ENCODE peak calls at places on chromosome 4, in seven cellular contexts. I is adrenal gland, G is cardiac muscle cell, L is colonic mucosa, F is MM.1S, T is mammary epithelial cell, K is aorta. A is an unnamed sample. For H3K4me1, the result is how much of the 10 kb centered on the place peaks cover.

GRCh38 chr4:13476152-13476551 is 8.0 kb downstream of the RAB28 start:
- DNase-seq in T (no peak), G (no peak), L (no peak), I (no peak), F (no peak), K (no peak), A (no peak)

GRCh38 chr4:67762091-67762490 is 7.9 kb upstream of the GNRHR start:
- DNase-seq in K (no peak), F (peak), L (no peak), T (no peak), G (peak), I (no peak), A (no peak)

GRCh38 chr4:181860157-181860556 is 383.0 kb upstream of the TENM3 start:
- DNase-seq in F (no peak), G (peak), T (no peak), L (no peak), I (no peak), K (no peak), A (no peak)

GRCh38 chr4:2407991-2408342 is 10.5 kb downstream of the ZFYVE28 start:
- DNase-seq in G (no peak), K (no peak), T (no peak), F (no peak), I (no peak), L (no peak), A (no peak)

GRCh38 chr4:9859774-9860173 is 78.3 kb downstream of the DRD5 start:
- DNase-seq in F (no peak), I (no peak), K (no peak), L (no peak), T (no peak), G (no peak), A (no peak)

GRCh38 chr4:11021348-11021747 is 336.8 kb upstream of the CLNK start:
- DNase-seq in F (no peak), I (no peak), T (no peak), K (no peak), G (no peak), L (no peak), A (no peak)

GRCh38 chr4:53937918-53938317 is 126.5 kb downstream of the CHIC2 start:
- DNase-seq in I (no peak), F (no peak), K (no peak), L (no peak), G (peak), T (peak), A (no peak)

GRCh38 chr4:188714907-188715306 is 575.7 kb downstream of the TRIML1 start:
- DNase-seq in I (no peak), F (no peak), L (no peak), K (no peak), T (peak), G (no peak), A (no peak)

GRCh38 chr4:123580981-123581664 is 184.5 kb downstream of the SPRY1 start:
- DNase-seq in L (no peak), G (no peak), K (no peak), F (no peak), I (no peak), T (no peak), A (no peak)

GRCh38 chr4:156198511-156198910 is 244.8 kb upstream of the CTSO start:
- DNase-seq in K (no peak), L (no peak), F (no peak), T (no peak), G (no peak), I (no peak), A (no peak)

GRCh38 chr4:86935833-86936721 is 1.3 kb downstream of the AFF1 start:
- DNase-seq in L (peak), F (peak), K (peak), T (peak), I (peak), G (peak), A (no peak)

GRCh38 chr4:113693993-113694392 is 67.5 kb downstream of the CAMK2D start:
- DNase-seq in L (no peak), K (no peak), F (no peak), I (no peak), G (no peak), T (no peak), A (no peak)

GRCh38 chr4:14178421-14178820 is 550.9 kb upstream of the BOD1L1 start:
- DNase-seq in L (no peak), I (no peak), G (peak), K (no peak), F (peak), T (peak), A (no peak)

GRCh38 chr4:151753056-151753455 is 7.8 kb downstream of the GATB start:
- DNase-seq in L (no peak), K (no peak), T (peak), G (peak), I (no peak), F (no peak), A (no peak)

GRCh38 chr4:128757712-128758111 is 51.8 kb upstream of the JADE1 start:
- DNase-seq in F (peak), T (no peak), K (peak), G (no peak), I (peak), L (no peak), A (no peak)

GRCh38 chr4:105677689-105678088 is 30.8 kb downstream of the INTS12 start:
- DNase-seq in K (no peak), I (no peak), G (no peak), T (no peak), L (peak), F (no peak), A (no peak)

GRCh38 chr4:96638132-96638531 is 798.2 kb downstream of the PDHA2 start:
- DNase-seq in F (no peak), T (no peak), I (no peak), K (no peak), G (no peak), L (no peak), A (no peak)

GRCh38 chr4:40149960-40150385 is 46.9 kb upstream of the RHOH start:
- DNase-seq in F (peak), T (peak), G (peak), L (peak), K (no peak), I (peak), A (peak)

GRCh38 chr4:148092316-148093014 is 349.7 kb downstream of the NR3C2 start:
- DNase-seq in L (no peak), F (no peak), G (no peak), K (no peak), I (no peak), T (no peak), A (no peak)

GRCh38 chr4:113784497-113785254 is 23.1 kb upstream of the CAMK2D start:
- DNase-seq in L (no peak), K (no peak), F (no peak), T (peak), I (no peak), G (peak), A (no peak)

GRCh38 chr4:174009686-174010451 is 273.6 kb downstream of the FBXO8 start:
- DNase-seq in G (no peak), L (no peak), T (no peak), I (no peak), K (no peak), F (no peak), A (no peak)

GRCh38 chr4:117400039-117400835 is 314.9 kb upstream of the TRAM1L1 start:
- DNase-seq in I (no peak), K (no peak), F (no peak), L (no peak), G (peak), T (peak), A (no peak)

GRCh38 chr4:132982151-132982550 is 166.9 kb upstream of the PCDH10 start:
- DNase-seq in T (no peak), K (no peak), I (no peak), L (no peak), F (no peak), G (peak), A (no peak)

GRCh38 chr4:1309261-1310010 is 19.7 kb downstream of the MAEA start:
- DNase-seq in T (peak), G (peak), K (peak), L (peak), F (no peak), I (peak), A (peak)

GRCh38 chr4:159201168-159201567 is 98.3 kb downstream of the RAPGEF2 start:
- DNase-seq in F (no peak), I (no peak), G (no peak), L (no peak), K (no peak), T (no peak), A (no peak)

GRCh38 chr4:72567821-72568620 is 1.0 kb downstream of the ADAMTS3 start:
- DNase-seq in F (peak), G (peak), L (peak), I (peak), T (peak), K (peak), A (no peak)

GRCh38 chr4:1975880-1976279 is 32.9 kb downstream of the NELFA start:
- DNase-seq in I (no peak), T (no peak), G (no peak), L (no peak), F (no peak), K (peak), A (no peak)

GRCh38 chr4:8794491-8794890 is 77.1 kb downstream of the HMX1 start:
- DNase-seq in F (no peak), I (no peak), T (no peak), G (no peak), K (no peak), L (no peak), A (no peak)

GRCh38 chr4:94507708-94508107 is 56.0 kb downstream of the PDLIM5 start:
- DNase-seq in G (peak), F (no peak), L (peak), K (peak), I (peak), T (peak), A (no peak)

GRCh38 chr4:136078971-136079370 is 1453.3 kb downstream of the PCDH18 start:
- DNase-seq in G (no peak), K (no peak), I (no peak), T (peak), F (peak), L (no peak), A (no peak)

GRCh38 chr4:78777556-78777900 is 1.4 kb downstream of the BMP2K start:
- DNase-seq in I (no peak), T (no peak), F (no peak), K (no peak), G (no peak), L (no peak), A (no peak)

GRCh38 chr4:101265816-101266172 is 81.5 kb downstream of the PPP3CA start:
- DNase-seq in I (no peak), L (no peak), G (no peak), K (no peak), F (no peak), T (no peak), A (no peak)

GRCh38 chr4:72568959-72569718 is at the start of gene ADAMTS3:
- DNase-seq in G (peak), L (peak), T (peak), I (peak), F (peak), K (peak), A (no peak)

GRCh38 chr4:99648321-99648720 is 9.3 kb downstream of the C4orf54 start:
- DNase-seq in G (no peak), I (peak), F (no peak), L (no peak), K (no peak), T (no peak), A (no peak)

GRCh38 chr4:99649778-99650177 is 7.8 kb downstream of the C4orf54 start:
- DNase-seq in F (no peak), L (no peak), G (no peak), K (no peak), T (no peak), I (no peak), A (no peak)

GRCh38 chr4:99651811-99652545 is 5.7 kb downstream of the C4orf54 start:
- DNase-seq in K (no peak), F (no peak), L (no peak), I (no peak), T (no peak), G (no peak), A (no peak)

GRCh38 chr4:99651370-99651769 is 6.3 kb downstream of the C4orf54 start:
- DNase-seq in F (no peak), K (no peak), I (no peak), G (no peak), T (no peak), L (no peak), A (no peak)

DNA sequence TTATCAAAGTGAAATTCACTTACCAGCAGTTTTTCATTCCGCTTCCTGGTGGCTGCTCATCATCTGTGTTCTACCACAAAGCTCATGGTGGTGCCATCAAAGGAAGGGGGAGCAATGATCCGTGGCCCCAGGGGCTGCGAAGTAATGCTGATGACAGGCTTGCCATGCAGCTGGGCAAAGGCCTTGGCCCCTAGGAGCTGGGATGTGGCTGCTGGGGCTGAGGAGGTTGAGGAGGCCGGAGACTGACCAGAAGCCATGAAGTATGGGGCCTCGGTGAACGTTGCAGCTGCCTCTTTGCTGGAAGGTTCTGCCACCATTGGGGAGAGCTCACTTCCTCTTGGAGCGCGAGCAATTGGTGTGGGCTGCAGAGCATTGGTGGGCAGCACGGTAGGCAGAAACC is 8.4 kb downstream of the C4orf54 start:
- DNase-seq in K (no peak), L (no peak), G (no peak), T (no peak), I (no peak), F (no peak), A (no peak)
- H3K4me3 ChIP-seq in K (no peak), L (no peak), G (no peak), T (no peak), I (no peak), F (no peak), A (no peak)

DNA sequence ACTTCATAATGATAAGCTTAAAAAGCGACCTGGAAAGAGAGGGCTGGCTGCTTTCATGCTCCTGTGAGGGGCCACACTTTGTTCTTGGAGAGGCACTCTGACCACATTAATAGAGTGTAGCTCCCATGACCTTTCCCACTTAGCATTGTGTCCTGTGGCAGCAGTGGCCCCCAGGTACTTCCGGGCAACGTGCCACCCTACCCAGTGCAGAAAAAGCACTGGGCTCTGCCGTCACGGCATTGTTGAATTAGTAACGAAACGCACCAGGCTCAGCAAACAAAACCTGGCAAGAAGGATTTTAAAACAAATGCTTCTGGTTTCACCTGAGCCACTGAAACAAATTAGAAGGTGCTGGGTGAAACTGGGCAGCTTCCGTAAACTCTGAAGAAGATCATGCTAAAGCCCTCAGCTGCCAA is 5.4 kb upstream of the SORBS2 start:
- DNase-seq in K (no peak), F (peak), I (peak), G (no peak), T (no peak), L (peak), A (no peak)
- H3K4me1 ChIP-seq in K (under half), F (under half), I (under half), G (under half), T (under half), L (under half), A (under half)

GRCh38 chr4:122259849-122260248 is 107.7 kb downstream of the BLTP1 start:
- DNase-seq in F (no peak), G (no peak), T (no peak), I (no peak), L (no peak), K (no peak), A (no peak)
- H3K4me3 ChIP-seq in F (no peak), G (no peak), T (no peak), I (no peak), L (no peak), K (no peak), A (no peak)

DNA sequence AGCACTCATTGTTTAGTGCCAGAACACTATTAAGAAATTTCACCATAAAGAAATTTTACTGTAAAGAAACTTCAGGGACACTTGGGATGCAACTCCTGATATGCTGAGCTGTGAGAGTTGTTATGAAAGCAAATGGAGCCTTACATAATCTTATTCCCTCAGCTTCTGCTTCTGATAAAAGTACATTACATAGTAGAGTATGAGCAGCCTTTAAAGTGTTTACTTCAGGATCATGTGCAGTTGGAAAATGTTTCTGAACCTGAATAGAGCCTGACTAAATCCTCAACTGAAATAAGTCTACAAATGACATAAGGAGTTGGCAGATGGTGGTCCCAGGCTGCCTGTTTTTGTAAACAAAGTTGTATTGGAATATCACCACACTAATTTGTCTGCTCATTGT is 19.3 kb downstream of the RASSF6 start:
- DNase-seq in G (peak), I (no peak), K (no peak), L (no peak), T (no peak), F (no peak), A (no peak)
- H3K4me1 ChIP-seq in G (under half), I (under half), K (under half), L (under half), T (under half), F (under half), A (under half)

GRCh38 chr4:7439699-7440098 is 5.0 kb upstream of the PSAPL1 start:
- DNase-seq in I (no peak), L (no peak), K (no peak), F (no peak), T (peak), G (no peak), A (no peak)
- H3K4me3 ChIP-seq in I (no peak), L (no peak), K (no peak), F (no peak), T (no peak), G (no peak), A (no peak)

GRCh38 chr4:138893991-138894390 is 121.6 kb upstream of the NOCT start:
- DNase-seq in L (no peak), G (no peak), K (no peak), T (peak), I (no peak), F (no peak), A (no peak)
- H3K4me1 ChIP-seq in L (under half), G (under half), K (under half), T (under half), I (under half), F (under half), A (under half)

DNA sequence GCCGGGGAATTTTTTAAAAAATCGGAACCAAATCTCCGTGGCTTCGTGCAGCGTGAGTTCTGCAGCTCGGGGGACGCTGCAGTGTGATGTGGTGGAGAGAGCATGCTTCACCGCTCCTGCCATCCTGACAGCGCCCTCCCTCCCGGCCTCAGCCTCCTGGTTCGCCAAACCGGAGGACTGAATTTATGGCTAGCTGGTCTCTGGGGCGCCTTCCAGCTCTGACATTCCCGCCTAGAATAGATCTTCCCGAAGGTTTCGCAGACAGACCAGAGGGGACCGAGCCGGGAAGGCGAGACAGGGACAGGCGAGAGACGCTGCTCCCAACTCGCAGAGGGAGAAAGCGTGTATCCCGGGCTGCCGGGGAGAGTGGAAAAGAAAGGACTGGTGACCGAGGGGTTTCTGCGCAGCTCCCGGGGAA is 25.9 kb downstream of the HOPX start:
- DNase-seq in G (peak), T (no peak), I (peak), K (no peak), F (no peak), L (no peak), A (no peak)
- H3K4me3 ChIP-seq in G (peak), T (peak), I (no peak), K (peak), F (no peak), L (peak), A (peak)

GRCh38 chr4:41158756-41159155 is 55.6 kb downstream of the APBB2 start:
- DNase-seq in K (no peak), F (no peak), I (no peak), T (no peak), G (no peak), L (no peak), A (no peak)

GRCh38 chr4:41164405-41164804 is 49.9 kb downstream of the APBB2 start:
- DNase-seq in L (no peak), T (no peak), I (no peak), K (no peak), G (no peak), F (no peak), A (no peak)

GRCh38 chr4:41160856-41161255 is 53.5 kb downstream of the APBB2 start:
- DNase-seq in F (no peak), I (no peak), T (no peak), L (no peak), G (no peak), K (no peak), A (no peak)

GRCh38 chr4:41160010-41160789 is 54.1 kb downstream of the APBB2 start:
- DNase-seq in L (no peak), K (no peak), G (peak), I (peak), F (no peak), T (peak), A (no peak)

GRCh38 chr4:41161355-41161754 is 53.0 kb downstream of the APBB2 start:
- DNase-seq in L (no peak), G (no peak), I (no peak), T (no peak), F (no peak), K (no peak), A (no peak)
- H3K4me1 ChIP-seq in L (under half), G (under half), I (under half), T (half or more), F (under half), K (under half), A (under half)

GRCh38 chr4:76484654-76485053 is 49.6 kb downstream of the SHROOM3 start:
- DNase-seq in T (no peak), G (no peak), I (no peak), L (no peak), K (no peak), F (no peak), A (no peak)

GRCh38 chr4:76486588-76487276 is 51.7 kb downstream of the SHROOM3 start:
- DNase-seq in T (peak), I (no peak), G (no peak), F (peak), K (no peak), L (no peak), A (no peak)

GRCh38 chr4:76488905-76489798 is 54.1 kb downstream of the SHROOM3 start:
- DNase-seq in F (no peak), L (no peak), I (no peak), K (no peak), T (no peak), G (peak), A (no peak)

GRCh38 chr4:76489799-76490176 is 54.8 kb downstream of the SHROOM3 start:
- DNase-seq in G (no peak), T (no peak), F (no peak), I (no peak), L (no peak), K (no peak), A (no peak)

DNA sequence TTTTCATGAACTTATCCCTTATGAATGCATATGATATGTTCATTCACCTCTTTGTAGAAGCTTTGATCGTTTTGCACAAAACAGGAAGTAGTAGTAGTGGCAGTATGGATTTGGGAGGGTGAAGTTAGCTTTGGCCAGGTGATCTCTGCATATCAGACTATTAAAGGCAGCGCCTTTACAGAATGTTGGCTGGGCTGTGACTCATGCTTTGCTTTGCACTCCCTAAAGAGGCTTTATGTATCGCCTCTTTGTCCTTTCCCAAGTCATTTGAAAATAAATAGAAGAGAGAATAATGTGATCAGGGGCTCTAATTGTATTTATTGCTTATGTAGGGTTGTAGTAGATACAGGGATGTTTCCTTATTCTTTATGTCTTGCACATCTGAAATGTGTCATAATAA is 50.4 kb downstream of the SHROOM3 start:
- DNase-seq in I (no peak), T (peak), F (no peak), L (peak), G (peak), K (no peak), A (no peak)
- H3K4me3 ChIP-seq in I (no peak), T (no peak), F (no peak), L (no peak), G (no peak), K (no peak), A (no peak)

GRCh38 chr4:80321776-80322175 is 13.8 kb upstream of the CFAP299 start:
- DNase-seq in G (no peak), T (no peak), I (no peak), K (no peak), F (no peak), L (no peak), A (no peak)
- H3K4me1 ChIP-seq in G (under half), T (under half), I (under half), K (under half), F (under half), L (under half), A (under half)